ENCODE peak calls at places on chromosomes 16 and 17, in nine cellular contexts. One of them, this sample, is unnamed.
A peak's percentile ranks its signal among the peaks of the same experiment; 100 is the strongest.

GRCh38 chr16:76535-77272 is 1.3 kb upstream of the MPG start:
- DNase-seq in A549: no peak
- DNase-seq in ovary: peak; percentile 90
- DNase-seq in IMR-90: peak; percentile 95
- DNase-seq in tibial artery: peak; percentile 88
- DNase-seq in right lobe of liver: peak; percentile 76
- DNase-seq in astrocyte: peak; percentile 75
- DNase-seq in uterus: peak; percentile 76
- DNase-seq in breast epithelium: no peak
- DNase-seq in this sample: peak; percentile 87

GRCh38 chr17:37045271-37045946 is 96.7 kb downstream of the AATF start:
- DNase-seq in uterus: no peak
- DNase-seq in breast epithelium: no peak
- DNase-seq in right lobe of liver: no peak
- DNase-seq in tibial artery: no peak
- DNase-seq in ovary: no peak
- DNase-seq in astrocyte: no peak
- DNase-seq in IMR-90: no peak
- DNase-seq in A549: no peak
- DNase-seq in this sample: no peak

GRCh38 chr17:5769936-5770335 is 185.6 kb upstream of the NLRP1 start:
- DNase-seq in astrocyte: peak; percentile 35
- DNase-seq in breast epithelium: no peak
- DNase-seq in A549: no peak
- DNase-seq in IMR-90: no peak
- DNase-seq in tibial artery: no peak
- DNase-seq in uterus: no peak
- DNase-seq in right lobe of liver: no peak
- DNase-seq in ovary: no peak
- DNase-seq in this sample: no peak

GRCh38 chr17:50661795-50662391 is 27.2 kb downstream of the ABCC3 start:
- DNase-seq in ovary: peak; percentile 35
- DNase-seq in uterus: peak; percentile 79
- DNase-seq in tibial artery: peak; percentile 30
- DNase-seq in breast epithelium: peak; percentile 63
- DNase-seq in right lobe of liver: no peak
- DNase-seq in IMR-90: peak; percentile 93
- DNase-seq in A549: peak; percentile 100
- DNase-seq in astrocyte: peak; percentile 81
- DNase-seq in this sample: no peak

GRCh38 chr17:8857919-8858318 is 9.6 kb downstream of the PIK3R6 start:
- DNase-seq in right lobe of liver: no peak
- DNase-seq in astrocyte: peak; percentile 64
- DNase-seq in tibial artery: no peak
- DNase-seq in IMR-90: peak; percentile 42
- DNase-seq in ovary: no peak
- DNase-seq in uterus: no peak
- DNase-seq in A549: no peak
- DNase-seq in breast epithelium: no peak
- DNase-seq in this sample: no peak

GRCh38 chr17:45896803-45897693 is 2.7 kb downstream of the MAPT start:
- DNase-seq in right lobe of liver: no peak
- DNase-seq in breast epithelium: no peak
- DNase-seq in tibial artery: no peak
- DNase-seq in IMR-90: no peak
- DNase-seq in ovary: no peak
- DNase-seq in uterus: no peak
- DNase-seq in A549: peak; percentile 49
- DNase-seq in astrocyte: no peak
- DNase-seq in this sample: no peak

GRCh38 chr17:9615486-9615885 is 29.8 kb upstream of the USP43 start:
- DNase-seq in breast epithelium: no peak
- DNase-seq in right lobe of liver: no peak
- DNase-seq in astrocyte: no peak
- DNase-seq in IMR-90: no peak
- DNase-seq in A549: no peak
- DNase-seq in tibial artery: no peak
- DNase-seq in ovary: no peak
- DNase-seq in uterus: no peak
- DNase-seq in this sample: no peak

GRCh38 chr16:64469906-64470702 is 651.8 kb downstream of the CDH11 start:
- DNase-seq in uterus: no peak
- DNase-seq in right lobe of liver: no peak
- DNase-seq in A549: no peak
- DNase-seq in astrocyte: no peak
- DNase-seq in IMR-90: no peak
- DNase-seq in breast epithelium: no peak
- DNase-seq in ovary: no peak
- DNase-seq in tibial artery: no peak
- DNase-seq in this sample: peak; percentile 17

GRCh38 chr16:14307059-14307531 is 236.0 kb downstream of the MRTFB start:
- DNase-seq in A549: no peak
- DNase-seq in tibial artery: no peak
- DNase-seq in ovary: no peak
- DNase-seq in uterus: no peak
- DNase-seq in IMR-90: no peak
- DNase-seq in astrocyte: no peak
- DNase-seq in breast epithelium: no peak
- DNase-seq in right lobe of liver: no peak
- DNase-seq in this sample: no peak

GRCh38 chr17:37754363-37754762 is 9.5 kb upstream of the HNF1B start:
- DNase-seq in IMR-90: no peak
- DNase-seq in A549: no peak
- DNase-seq in uterus: no peak
- DNase-seq in astrocyte: no peak
- DNase-seq in ovary: no peak
- DNase-seq in right lobe of liver: no peak
- DNase-seq in tibial artery: no peak
- DNase-seq in breast epithelium: no peak
- DNase-seq in this sample: no peak

GRCh38 chr17:17448076-17448475 is 28.7 kb upstream of the MED9 start:
- DNase-seq in uterus: no peak
- DNase-seq in tibial artery: no peak
- DNase-seq in IMR-90: no peak
- DNase-seq in A549: no peak
- DNase-seq in astrocyte: no peak
- DNase-seq in breast epithelium: no peak
- DNase-seq in ovary: no peak
- DNase-seq in right lobe of liver: no peak
- DNase-seq in this sample: no peak

GRCh38 chr17:29778936-29779811 is 150.9 kb downstream of the SSH2 start:
- DNase-seq in A549: peak; percentile 66
- DNase-seq in uterus: peak; percentile 82
- DNase-seq in ovary: peak; percentile 85
- DNase-seq in tibial artery: peak; percentile 80
- DNase-seq in breast epithelium: peak; percentile 70
- DNase-seq in astrocyte: peak; percentile 14
- DNase-seq in right lobe of liver: peak; percentile 50
- DNase-seq in IMR-90: peak; percentile 46
- DNase-seq in this sample: peak; percentile 85

DNA sequence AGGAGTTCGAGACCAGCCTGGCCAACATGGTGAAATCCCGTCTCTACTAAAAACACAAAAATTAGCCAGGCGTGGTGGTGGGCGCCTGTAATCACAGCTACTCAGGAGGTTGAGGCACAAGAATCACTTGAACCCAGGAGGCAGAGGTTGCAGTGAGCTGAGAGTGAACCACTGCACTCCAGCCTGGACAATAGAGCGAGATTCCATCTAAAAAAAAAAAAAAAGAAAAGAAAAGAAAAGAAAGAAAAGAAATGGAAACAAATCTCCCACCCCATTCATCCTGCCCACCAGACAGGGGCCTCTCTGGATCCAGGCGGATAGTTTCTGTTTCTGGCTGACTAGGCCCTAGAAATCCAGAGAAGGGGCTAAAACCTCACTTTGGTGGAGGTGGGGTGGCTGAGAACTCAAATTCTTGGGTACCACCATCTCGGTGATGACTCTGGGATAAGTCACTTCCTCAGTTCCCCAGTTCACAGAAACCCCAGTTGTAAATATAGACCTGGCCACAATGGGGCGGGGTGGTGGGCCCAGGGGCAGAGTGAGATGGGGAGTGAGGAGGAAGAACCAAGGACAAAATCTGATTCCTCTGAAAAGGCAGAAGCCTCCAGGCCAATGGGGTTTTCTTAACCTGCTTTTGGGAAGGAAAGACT is 22.2 kb downstream of the SOCS1 start:
- DNase-seq in A549: no peak
- DNase-seq in right lobe of liver: no peak
- DNase-seq in tibial artery: no peak
- DNase-seq in astrocyte: no peak
- DNase-seq in ovary: no peak
- DNase-seq in breast epithelium: no peak
- DNase-seq in uterus: no peak
- DNase-seq in IMR-90: no peak
- DNase-seq in this sample: no peak
- TF ChIP-seq CTCF in A549: no peak
- TF ChIP-seq CTCF in right lobe of liver: no peak
- TF ChIP-seq CTCF in tibial artery: no peak
- TF ChIP-seq CTCF in astrocyte: no peak
- TF ChIP-seq CTCF in ovary: no peak
- TF ChIP-seq CTCF in breast epithelium: no peak
- TF ChIP-seq CTCF in uterus: no peak
- TF ChIP-seq CTCF in IMR-90: no peak
- TF ChIP-seq CTCF in this sample: no peak

DNA sequence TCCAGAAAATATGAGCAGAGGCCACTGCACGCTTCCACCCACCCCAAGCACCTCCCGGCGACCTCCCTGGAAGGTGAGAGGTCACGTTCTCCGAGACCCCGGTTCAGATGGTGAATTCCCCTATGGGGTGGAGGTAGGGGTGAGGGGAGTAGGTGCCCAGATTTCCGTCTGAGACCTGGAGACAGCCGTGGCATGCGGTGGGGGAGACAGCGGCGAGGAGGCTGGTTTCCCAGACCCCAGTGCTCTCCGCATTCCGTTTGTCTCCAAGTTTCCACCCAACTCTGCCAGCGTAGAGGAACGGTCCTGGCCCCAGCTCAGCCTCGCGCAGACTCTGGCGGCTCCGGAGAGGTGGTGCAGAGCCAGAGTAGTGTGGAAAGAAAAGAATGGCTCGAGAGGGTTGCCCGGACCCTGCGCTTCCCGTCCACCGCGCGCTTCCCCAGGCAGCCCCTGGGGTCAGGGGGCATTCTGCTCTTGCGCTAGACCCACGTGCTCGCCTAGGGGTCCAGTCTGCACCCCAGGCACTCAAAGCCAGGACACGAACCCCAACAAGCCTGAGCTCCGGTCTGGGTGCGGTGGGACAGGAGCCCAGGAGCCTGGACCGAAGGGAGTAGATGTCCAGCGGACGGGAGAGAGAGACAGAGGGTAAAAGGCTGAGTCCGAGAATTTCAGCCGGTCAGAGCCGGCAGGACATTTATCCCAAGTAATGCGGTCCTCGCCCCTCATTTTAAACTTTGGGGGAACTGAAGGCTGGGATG is 3.9 kb downstream of the PMP22 start:
- DNase-seq in ovary: peak; percentile 61
- DNase-seq in astrocyte: peak; percentile 42
- DNase-seq in right lobe of liver: peak; percentile 37
- DNase-seq in tibial artery: no peak
- DNase-seq in breast epithelium: peak; percentile 73
- DNase-seq in IMR-90: peak; percentile 60
- DNase-seq in uterus: peak; percentile 64
- DNase-seq in A549: peak; percentile 68
- DNase-seq in this sample: peak; percentile 66
- H3K4me3 ChIP-seq in ovary: peak overlapping the region; percentile 71
- H3K4me3 ChIP-seq in astrocyte: peak overlapping the region; percentile 77
- H3K4me3 ChIP-seq in right lobe of liver: peak overlapping the region; percentile 50
- H3K4me3 ChIP-seq in tibial artery: peak overlapping the region; percentile 74
- H3K4me3 ChIP-seq in breast epithelium: peak overlapping the region; percentile 62
- H3K4me3 ChIP-seq in IMR-90: peak overlapping the region; percentile 76
- H3K4me3 ChIP-seq in uterus: peak overlapping the region; percentile 86
- H3K4me3 ChIP-seq in A549: peak overlapping the region; percentile 70
- H3K4me3 ChIP-seq in this sample: peak overlapping the region; percentile 76

DNA sequence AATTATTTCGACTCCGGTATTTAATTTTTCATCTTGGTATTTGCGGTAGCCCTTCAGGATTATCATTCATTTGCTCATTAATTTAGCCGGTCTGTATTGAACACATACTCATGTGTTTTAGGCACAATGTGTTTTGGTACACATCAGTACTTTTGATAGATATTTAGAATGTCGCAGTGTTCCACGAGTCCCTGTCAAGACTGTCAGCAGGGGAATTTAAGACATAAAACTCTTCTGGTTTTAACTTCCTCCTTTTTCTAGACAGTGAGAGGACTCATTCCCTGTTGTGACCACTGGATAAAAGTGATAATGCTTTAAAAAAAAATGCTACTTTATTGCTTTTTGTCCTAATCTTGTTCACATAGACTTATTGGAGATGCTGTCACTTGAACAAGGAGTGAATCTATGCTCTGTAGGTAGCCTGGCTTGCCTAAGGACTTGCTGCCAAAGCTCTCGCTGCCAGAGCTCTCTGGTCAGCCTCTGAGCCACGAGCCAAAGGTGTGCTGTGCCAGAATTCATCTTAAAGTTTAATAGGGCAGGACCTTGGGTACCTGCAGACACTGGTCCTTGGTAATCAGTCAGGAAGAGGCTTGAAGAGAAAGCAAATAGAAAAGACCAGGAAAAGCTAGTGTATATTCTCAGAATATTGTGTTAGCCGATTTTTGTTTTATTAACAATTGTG is 5.3 kb downstream of the DCAF7 start:
- DNase-seq in uterus: no peak
- DNase-seq in A549: no peak
- DNase-seq in tibial artery: no peak
- DNase-seq in IMR-90: no peak
- DNase-seq in right lobe of liver: no peak
- DNase-seq in astrocyte: no peak
- DNase-seq in breast epithelium: no peak
- DNase-seq in ovary: no peak
- DNase-seq in this sample: no peak
- H3K9me3 ChIP-seq in uterus: no peaks in the 10 kb centered on the region
- H3K9me3 ChIP-seq in A549: no peaks in the 10 kb centered on the region
- H3K9me3 ChIP-seq in tibial artery: no peaks in the 10 kb centered on the region
- H3K9me3 ChIP-seq in IMR-90: no peaks in the 10 kb centered on the region
- H3K9me3 ChIP-seq in right lobe of liver: no peaks in the 10 kb centered on the region
- H3K9me3 ChIP-seq in astrocyte: no peaks in the 10 kb centered on the region
- H3K9me3 ChIP-seq in breast epithelium: no peaks in the 10 kb centered on the region
- H3K9me3 ChIP-seq in ovary: no peaks in the 10 kb centered on the region
- H3K9me3 ChIP-seq in this sample: peaks cover 7% of the 10 kb centered on the region

DNA sequence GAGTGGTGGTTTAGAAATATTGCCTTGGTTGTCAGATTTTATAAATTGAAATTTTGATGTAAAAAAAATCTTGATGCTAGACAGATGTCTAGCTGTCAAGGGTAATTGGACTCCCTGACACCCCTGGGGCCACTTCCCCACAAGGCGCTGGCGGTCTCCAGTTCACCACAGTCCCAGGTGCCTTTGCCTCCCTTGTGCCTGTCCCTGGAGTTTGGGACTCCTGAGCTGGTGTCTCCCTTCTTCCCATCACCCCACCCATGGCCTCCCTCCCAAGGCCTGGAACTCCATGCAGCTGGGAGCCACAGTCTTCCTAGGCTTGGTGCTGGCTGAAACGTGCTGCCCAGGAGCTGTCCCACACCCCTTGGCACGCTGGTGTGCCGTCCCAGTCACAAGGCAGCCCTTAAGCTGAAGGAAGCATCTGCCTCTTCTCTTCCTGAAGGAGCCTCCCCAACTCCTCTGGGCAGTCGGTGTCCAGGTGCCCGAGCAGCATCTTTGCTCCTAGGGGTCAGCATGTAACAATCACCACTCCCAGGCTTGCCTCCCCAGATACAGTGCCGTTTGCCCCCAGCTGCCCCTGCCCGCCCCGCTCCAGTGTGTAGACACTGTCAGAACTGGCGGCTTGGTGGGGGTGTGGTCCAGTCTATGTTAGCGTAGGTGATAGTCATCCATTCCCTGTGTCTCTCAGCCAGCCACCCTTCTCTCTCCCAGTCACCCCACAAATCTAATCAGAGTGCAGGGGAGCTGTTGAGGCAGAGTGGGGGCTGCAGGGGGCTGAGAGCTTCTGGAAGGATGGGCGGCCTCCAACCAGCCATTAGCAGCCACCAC is 26.2 kb downstream of the POLR3E start:
- DNase-seq in astrocyte: no peak
- DNase-seq in uterus: no peak
- DNase-seq in IMR-90: no peak
- DNase-seq in A549: no peak
- DNase-seq in ovary: no peak
- DNase-seq in breast epithelium: no peak
- DNase-seq in tibial artery: no peak
- DNase-seq in right lobe of liver: peak; percentile 8
- DNase-seq in this sample: no peak
- TF ChIP-seq CTCF in astrocyte: no peak
- TF ChIP-seq CTCF in uterus: no peak
- TF ChIP-seq CTCF in IMR-90: no peak
- TF ChIP-seq CTCF in A549: no peak
- TF ChIP-seq CTCF in ovary: no peak
- TF ChIP-seq CTCF in breast epithelium: no peak
- TF ChIP-seq CTCF in tibial artery: no peak
- TF ChIP-seq CTCF in right lobe of liver: no peak
- TF ChIP-seq CTCF in this sample: no peak

This sample was measured in heart right ventricle.